ENCODE peak calls at places on chromosome 2, in four cellular contexts. K is neuronal stem cell, Q is kidney, Y is GM23248. D is an unnamed sample.

GRCh38 chr2:19863303-19864041 is 38.3 kb downstream of the TTC32 start:
- DNase-seq in K (peak), Q (peak), Y (peak), D (no peak)

GRCh38 chr2:1140389-1141003 is 189.8 kb downstream of the SNTG2 start:
- DNase-seq in K (peak), Q (no peak), Y (peak), D (no peak)

GRCh38 chr2:58871469-58872142 is 630.5 kb upstream of the FANCL start:
- DNase-seq in K (no peak), Q (no peak), Y (peak), D (no peak)

GRCh38 chr2:138779451-138780440 is at the start of gene NXPH2:
- DNase-seq in K (peak), Q (peak), Y (peak), D (no peak)

GRCh38 chr2:121816797-121817196 is 61.3 kb downstream of the TSN start:
- DNase-seq in K (no peak), Q (no peak), Y (no peak), D (no peak)

GRCh38 chr2:167480232-167480985 is 592.1 kb downstream of the XIRP2 start:
- DNase-seq in K (no peak), Q (no peak), Y (no peak), D (no peak)

GRCh38 chr2:62803961-62804360 is 98.4 kb downstream of the EHBP1 start:
- DNase-seq in K (no peak), Q (no peak), Y (no peak), D (no peak)

GRCh38 chr2:96970248-96970875 is 16.0 kb downstream of the FAM178B start:
- DNase-seq in K (no peak), Q (no peak), Y (no peak), D (no peak)

GRCh38 chr2:178229927-178230326 is 35.6 kb downstream of the OSBPL6 start:
- DNase-seq in K (no peak), Q (no peak), Y (no peak), D (no peak)

GRCh38 chr2:226124548-226125011 is 675.0 kb downstream of the IRS1 start:
- DNase-seq in K (no peak), Q (no peak), Y (peak), D (no peak)

GRCh38 chr2:186379052-186379451 is 107.0 kb upstream of the ZC3H15 start:
- DNase-seq in K (no peak), Q (no peak), Y (no peak), D (no peak)

GRCh38 chr2:239192456-239192855 is 208.4 kb downstream of the HDAC4 start:
- DNase-seq in K (no peak), Q (peak), Y (no peak), D (no peak)

GRCh38 chr2:45212953-45213635 is 203.8 kb upstream of the SIX2 start:
- DNase-seq in K (no peak), Q (no peak), Y (no peak), D (no peak)

GRCh38 chr2:165959371-165959770 is 5.8 kb upstream of the TTC21B start:
- DNase-seq in K (no peak), Q (no peak), Y (no peak), D (no peak)

GRCh38 chr2:25994509-25994908 is 12.2 kb upstream of the KIF3C start:
- DNase-seq in K (no peak), Q (no peak), Y (no peak), D (no peak)

GRCh38 chr2:112251211-112251721 is 3.6 kb downstream of the ZC3H8 start:
- DNase-seq in K (no peak), Q (no peak), Y (peak), D (no peak)

GRCh38 chr2:28613616-28614501 is 118.0 kb downstream of the PLB1 start:
- DNase-seq in K (no peak), Q (peak), Y (no peak), D (no peak)

GRCh38 chr2:220504890-220505564 is 877.6 kb downstream of the SLC4A3 start:
- DNase-seq in K (no peak), Q (no peak), Y (peak), D (no peak)

GRCh38 chr2:219352448-219353023 is 20.0 kb upstream of the RESP18 start:
- DNase-seq in K (peak), Q (no peak), Y (peak), D (no peak)

GRCh38 chr2:227462463-227462951 is 9.4 kb upstream of the AGFG1 start:
- DNase-seq in K (no peak), Q (no peak), Y (no peak), D (no peak)

GRCh38 chr2:109378682-109379081 is 235.1 kb downstream of the SEPTIN10 start:
- DNase-seq in K (no peak), Q (no peak), Y (no peak), D (no peak)

GRCh38 chr2:47076586-47077441 is 78.3 kb downstream of the STPG4 start:
- DNase-seq in K (no peak), Q (peak), Y (peak), D (no peak)
- H3K9ac ChIP-seq in K (no peak), Q (no peak), Y (peak), D (no peak)

GRCh38 chr2:42929577-42929984 is 137.2 kb upstream of the HAAO start:
- DNase-seq in K (no peak), Q (no peak), Y (no peak), D (no peak)
- H3K9ac ChIP-seq in K (no peak), Q (no peak), Y (peak), D (no peak)

GRCh38 chr2:98458667-98459380 is 14.2 kb downstream of the INPP4A start:
- DNase-seq in K (no peak), Q (no peak), Y (no peak), D (no peak)
- H3K9ac ChIP-seq in K (no peak), Q (no peak), Y (no peak), D (peak)

DNA sequence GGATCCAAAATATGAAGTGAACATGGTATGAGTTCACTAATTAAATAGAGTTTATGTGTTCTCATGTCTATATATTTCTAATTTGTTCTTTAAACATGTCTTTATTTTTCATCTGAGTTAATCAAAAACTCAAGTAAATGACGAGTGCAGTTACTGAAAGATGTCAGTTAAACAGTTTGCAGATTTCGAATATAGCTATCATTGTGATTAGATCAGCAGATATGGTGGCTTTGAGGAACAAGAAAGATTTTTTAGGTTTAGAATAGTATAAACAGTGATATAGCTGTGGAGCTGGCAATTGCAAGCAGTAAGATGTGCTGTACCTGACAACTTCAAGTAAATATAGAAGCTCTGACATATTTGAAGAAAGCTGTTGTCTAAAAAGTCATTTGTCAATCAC is 49.7 kb downstream of the TANK start:
- DNase-seq in K (no peak), Q (no peak), Y (no peak), D (no peak)
- H3K9ac ChIP-seq in K (no peak), Q (no peak), Y (no peak), D (no peak)